ENCODE peak calls at places on chromosomes 3 and 15, in five cellular contexts. Y is left ventricle myocardium inferior, H is heart left ventricle, F is small intestine, U is lower lobe of right lung. I is an unnamed sample. For H3K4me1, the result is how much of the 10 kb centered on the place peaks cover.

GRCh38 chr15:76337047-76337738 is 620 bp downstream of the ISL2 start:
- DNase-seq in H (no peak), F (no peak), Y (no peak), U (no peak), I (no peak)

GRCh38 chr15:20340931-20341661 is 200.5 kb downstream of the GOLGA6L6 start:
- DNase-seq in F (no peak), U (peak), H (peak), Y (peak), I (no peak)

GRCh38 chr15:45162771-45163507 is 24.8 kb downstream of the SHF start:
- DNase-seq in F (peak), U (peak), Y (peak), H (peak), I (peak)

GRCh38 chr3:48851407-48851806 is 3.7 kb upstream of the PRKAR2A start:
- DNase-seq in F (no peak), Y (no peak), H (no peak), U (no peak), I (no peak)

GRCh38 chr3:56862352-56863062 is 60.8 kb upstream of the ARHGEF3 start:
- DNase-seq in Y (no peak), U (no peak), H (no peak), F (no peak), I (no peak)

GRCh38 chr15:91963051-91963450 is 109.5 kb downstream of the SLCO3A1 start:
- DNase-seq in Y (no peak), H (no peak), F (no peak), U (no peak), I (no peak)

GRCh38 chr15:45205192-45205591 is 17.4 kb upstream of the SHF start:
- DNase-seq in H (peak), Y (peak), F (peak), U (no peak), I (no peak)

GRCh38 chr3:24686764-24687163 is 192.1 kb upstream of the THRB start:
- DNase-seq in H (no peak), F (no peak), Y (no peak), U (no peak), I (no peak)

GRCh38 chr3:89113887-89114840 is 6.7 kb downstream of the EPHA3 start:
- DNase-seq in Y (peak), H (peak), U (peak), F (peak), I (peak)

DNA sequence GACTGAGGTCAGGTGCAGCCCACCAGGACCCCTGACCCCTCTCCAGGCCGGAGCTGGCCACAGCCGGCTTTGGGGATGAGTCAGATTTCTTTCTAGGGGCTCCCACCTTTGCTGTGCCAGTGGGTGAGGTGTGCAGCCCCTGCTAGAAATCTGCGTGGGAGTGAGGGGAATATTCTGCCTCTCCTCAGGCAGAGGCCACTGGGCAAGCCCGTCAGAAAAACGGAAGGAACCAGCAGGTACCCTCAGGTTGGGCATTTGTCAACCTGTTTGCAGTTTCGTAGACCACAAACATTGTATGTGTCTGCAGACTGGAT is 1.8 kb downstream of the CTDSPL start:
- DNase-seq in U (no peak), H (no peak), F (no peak), Y (no peak), I (no peak)
- H3K27ac ChIP-seq in U (peak), H (peak), F (peak), Y (peak), I (no peak)

DNA sequence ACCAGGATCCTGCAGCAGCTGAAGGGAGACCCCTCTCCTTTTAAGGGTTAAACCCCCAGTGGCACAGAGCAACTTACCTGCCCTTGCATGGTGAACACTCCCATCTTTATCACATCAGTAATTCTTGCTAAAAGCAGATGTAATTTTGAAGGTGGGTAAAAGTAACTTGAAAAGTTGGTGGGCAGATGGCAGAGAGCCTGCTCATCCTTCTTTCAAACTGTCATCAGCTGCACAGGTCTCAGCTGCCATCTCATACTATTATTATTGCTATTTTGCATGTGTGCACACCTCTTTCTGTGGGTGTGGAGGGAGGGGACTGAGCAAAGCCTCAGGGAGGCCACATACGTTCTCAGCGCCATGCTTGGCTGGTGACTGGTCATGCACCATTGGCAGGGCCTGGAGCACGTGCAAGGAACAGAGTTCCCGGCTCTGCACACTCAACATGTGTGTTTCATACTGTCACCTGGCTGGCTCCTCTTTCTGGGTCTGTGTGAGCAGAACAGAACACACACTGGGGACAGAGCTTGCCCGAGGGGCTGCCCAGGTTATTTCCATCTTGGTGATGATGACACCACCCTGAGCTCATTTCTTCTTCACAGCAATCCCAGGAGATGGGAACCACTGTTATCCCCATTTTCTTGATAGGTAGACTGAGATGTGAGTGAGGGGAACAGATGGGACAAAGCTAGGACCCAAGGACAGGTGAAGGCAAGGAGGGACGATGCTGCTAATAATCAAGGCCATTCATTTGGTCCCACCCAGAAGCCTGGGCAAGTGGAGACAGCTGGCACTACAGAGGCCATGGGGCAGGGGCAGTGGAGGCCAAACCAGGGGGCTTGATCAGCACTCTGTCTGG is 95.8 kb upstream of the KLF13 start:
- DNase-seq in F (no peak), U (no peak), H (no peak), Y (no peak), I (no peak)
- H3K4me1 ChIP-seq in F (under half), U (under half), H (under half), Y (under half), I (under half)

GRCh38 chr3:12991861-12992281 is 81.4 kb downstream of the IQSEC1 start:
- DNase-seq in U (no peak), Y (no peak), F (no peak), H (no peak), I (no peak)
- H3K27ac ChIP-seq in U (no peak), Y (peak), F (no peak), H (peak), I (no peak)

DNA sequence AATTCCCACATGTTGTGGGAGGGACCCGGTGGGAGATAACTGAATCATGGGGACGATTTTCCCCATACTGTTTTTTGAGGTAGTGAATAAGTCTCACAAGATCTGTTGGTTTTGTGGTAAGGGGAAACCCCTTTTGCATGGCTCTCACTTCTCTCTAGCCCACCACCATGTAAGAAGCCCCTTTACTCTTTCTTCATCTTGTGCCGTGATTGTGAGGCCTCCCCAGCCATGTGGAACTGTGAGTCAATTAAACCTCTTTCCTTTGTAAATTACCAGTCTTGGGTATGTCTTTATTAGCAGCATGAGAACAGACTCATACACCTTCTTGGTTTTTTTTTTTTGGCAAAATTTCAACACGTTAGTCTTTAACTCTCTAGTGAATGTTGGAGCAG is 18.1 kb downstream of the ARL8B start:
- DNase-seq in F (no peak), U (no peak), H (no peak), Y (no peak), I (no peak)
- H3K4me1 ChIP-seq in F (under half), U (half or more), H (under half), Y (half or more), I (under half)

I was measured in iPS DF 6.9.